ENCODE peak calls at places on chromosomes 12 and 14, in ten cellular contexts. S is fibroblast of pulmonary artery; B is cardiac muscle cell; W is CD8-positive, alpha-beta T cell; Q is heart left ventricle; C is mesothelial cell of epicardium; M is fibroblast of lung; U is colonic mucosa; V is AG04449; P is psoas muscle. A is an unnamed sample.

GRCh38 chr14:54902521-54903420 is at the start of gene GCH1:
- DNase-seq in S (peak; percentile 54), B (peak; percentile 92), W (peak; percentile 83), Q (peak; percentile 59), C (peak; percentile 63), M (peak; percentile 35), U (peak; percentile 89), V (no peak), P (peak; percentile 56), A (peak; percentile 84)

GRCh38 chr14:72594099-72594901 is 299.6 kb downstream of the DPF3 start:
- DNase-seq in S (no peak), B (no peak), W (peak; percentile 62), Q (no peak), C (no peak), M (peak; percentile 36), U (no peak), V (no peak), P (no peak), A (no peak)

GRCh38 chr12:128815779-128816642 is 7.7 kb downstream of the SLC15A4 start:
- DNase-seq in S (no peak), B (no peak), W (no peak), Q (no peak), C (no peak), M (peak; percentile 33), U (no peak), V (no peak), P (no peak), A (no peak)

GRCh38 chr14:101591121-101591520 is 29.8 kb downstream of the DIO3 start:
- DNase-seq in S (no peak), B (no peak), W (no peak), Q (no peak), C (no peak), M (peak; percentile 3), U (no peak), V (no peak), P (no peak), A (no peak)

GRCh38 chr12:121806556-121807308 is 2.9 kb downstream of the SETD1B start:
- DNase-seq in S (no peak), B (peak; percentile 63), W (no peak), Q (no peak), C (no peak), M (no peak), U (no peak), V (no peak), P (peak; percentile 11), A (no peak)

GRCh38 chr12:59834659-59835474 is 239.0 kb downstream of the SLC16A7 start:
- DNase-seq in S (peak; percentile 41), B (peak; percentile 53), W (no peak), Q (no peak), C (no peak), M (peak; percentile 15), U (no peak), V (no peak), P (no peak), A (peak; percentile 18)

GRCh38 chr14:23118506-23119361 is at the start of gene CEBPE:
- DNase-seq in S (no peak), B (no peak), W (no peak), Q (no peak), C (no peak), M (no peak), U (no peak), V (no peak), P (no peak), A (no peak)

GRCh38 chr14:87111741-87112140 is 881.2 kb downstream of the GALC start:
- DNase-seq in S (no peak), B (no peak), W (no peak), Q (no peak), C (no peak), M (no peak), U (no peak), V (no peak), P (no peak), A (no peak)

GRCh38 chr12:102227954-102228353 is 30.3 kb upstream of the PMCH start:
- DNase-seq in S (no peak), B (no peak), W (no peak), Q (no peak), C (no peak), M (no peak), U (no peak), V (no peak), P (no peak), A (no peak)

GRCh38 chr12:102234599-102234998 is 37.0 kb upstream of the PMCH start:
- DNase-seq in S (no peak), B (no peak), W (no peak), Q (no peak), C (no peak), M (no peak), U (no peak), V (no peak), P (no peak), A (no peak)

DNA sequence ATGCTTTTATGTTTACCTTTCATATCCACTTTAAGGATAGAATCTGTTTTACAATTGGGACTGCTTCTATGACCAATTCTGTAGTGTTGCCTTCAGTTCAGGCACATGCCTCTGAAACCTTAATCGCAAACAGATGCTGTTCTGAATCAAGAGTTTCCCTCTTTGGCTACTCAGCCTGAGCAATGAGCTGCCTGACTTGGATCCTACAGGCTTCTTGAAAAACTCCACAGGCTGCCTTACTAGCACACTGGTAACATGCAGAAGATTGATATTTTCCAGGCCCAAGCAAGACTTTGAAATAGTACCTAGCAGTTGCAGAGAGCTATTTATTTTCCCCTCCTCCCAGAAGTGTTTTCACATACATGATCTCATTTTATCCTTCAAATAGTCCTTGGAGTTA is 34.8 kb upstream of the PMCH start:
- DNase-seq in S (no peak), B (peak; percentile 46), W (no peak), Q (no peak), C (no peak), M (peak; percentile 20), U (no peak), V (no peak), P (no peak), A (no peak)
- TF ChIP-seq CTCF in S (no peak), B (no peak), W (no peak), Q (no peak), C (no peak), M (no peak), U (no peak), V (no peak), P (no peak), A (no peak)

GRCh38 chr12:104793968-104794367 is 164.1 kb downstream of the SLC41A2 start:
- DNase-seq in S (no peak), B (no peak), W (no peak), Q (no peak), C (no peak), M (no peak), U (no peak), V (no peak), P (no peak), A (no peak)

GRCh38 chr12:104793280-104793679 is 164.8 kb downstream of the SLC41A2 start:
- DNase-seq in S (peak; percentile 52), B (no peak), W (no peak), Q (no peak), C (no peak), M (peak; percentile 90), U (no peak), V (no peak), P (no peak), A (no peak)

GRCh38 chr12:104788848-104789271 is 169.2 kb downstream of the SLC41A2 start:
- DNase-seq in S (no peak), B (no peak), W (no peak), Q (no peak), C (no peak), M (no peak), U (no peak), V (no peak), P (no peak), A (no peak)

GRCh38 chr12:104792570-104792969 is 165.5 kb downstream of the SLC41A2 start:
- DNase-seq in S (peak; percentile 85), B (peak; percentile 14), W (no peak), Q (peak; percentile 31), C (no peak), M (peak; percentile 95), U (peak; percentile 29), V (peak; percentile 56), P (no peak), A (no peak)

DNA sequence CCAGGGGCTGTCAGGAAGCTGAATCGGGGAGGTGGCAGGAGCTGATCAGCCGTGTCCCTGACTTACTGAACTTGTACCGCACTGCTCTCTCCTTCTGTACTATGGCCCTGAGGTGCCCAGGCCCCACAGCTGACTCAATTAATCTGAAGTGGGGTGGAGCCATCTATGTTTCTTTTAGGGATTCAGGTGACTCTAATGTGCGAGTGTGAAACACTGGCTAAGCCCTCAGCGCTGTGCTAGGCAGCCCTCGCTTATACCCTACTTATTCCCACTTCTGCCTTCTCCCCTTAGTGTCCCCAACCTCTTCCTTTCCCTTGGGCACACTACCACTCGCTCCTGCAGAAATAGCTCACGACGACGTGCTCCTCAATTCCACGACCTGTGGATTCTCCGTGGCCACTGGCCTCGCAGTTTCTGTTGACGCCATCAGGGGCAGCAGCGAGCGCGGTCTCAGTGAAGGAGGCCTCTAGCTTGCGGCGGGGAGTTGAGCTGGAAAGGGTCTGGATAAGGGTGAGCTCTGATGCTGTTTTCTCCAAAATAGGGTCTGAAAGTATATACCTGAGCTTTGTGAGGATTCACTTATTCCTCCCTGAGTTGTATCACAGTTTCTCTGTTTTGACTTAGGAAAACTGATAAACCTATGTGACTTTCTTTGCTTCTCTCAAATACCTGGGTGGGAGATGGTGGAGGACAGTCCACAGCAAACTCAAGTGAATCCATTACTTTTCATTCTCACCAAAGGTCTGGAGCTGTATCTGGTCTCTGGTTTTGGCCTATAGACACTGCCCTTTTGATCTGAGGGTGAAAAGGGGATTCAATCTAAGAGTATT is 167.6 kb downstream of the SLC41A2 start:
- DNase-seq in S (no peak), B (peak; percentile 52), W (peak; percentile 59), Q (peak; percentile 50), C (no peak), M (no peak), U (peak; percentile 38), V (no peak), P (peak; percentile 42), A (peak; percentile 28)
- TF ChIP-seq CTCF in S (peak; percentile 62), B (peak; percentile 75), W (peak; percentile 71), Q (peak; percentile 59), C (peak; percentile 59), M (peak; percentile 60), U (peak; percentile 65), V (peak; percentile 70), P (peak; percentile 40), A (peak; percentile 74)

GRCh38 chr12:99809921-99810320 is 162.4 kb downstream of the GARIN6 start:
- DNase-seq in S (no peak), B (no peak), W (no peak), Q (no peak), C (no peak), M (no peak), U (no peak), V (no peak), P (no peak), A (no peak)

GRCh38 chr12:99806304-99806703 is 158.8 kb downstream of the GARIN6 start:
- DNase-seq in S (no peak), B (no peak), W (no peak), Q (no peak), C (no peak), M (no peak), U (no peak), V (no peak), P (no peak), A (no peak)

GRCh38 chr12:99810718-99811593 is 163.4 kb downstream of the GARIN6 start:
- DNase-seq in S (peak; percentile 36), B (no peak), W (no peak), Q (no peak), C (no peak), M (peak; percentile 29), U (no peak), V (no peak), P (no peak), A (peak; percentile 51)
- TF ChIP-seq CTCF in S (peak; percentile 40), B (peak; percentile 35), W (no peak), Q (no peak), C (peak; percentile 1), M (no peak), U (no peak), V (no peak), P (peak; percentile 36), A (no peak)

DNA sequence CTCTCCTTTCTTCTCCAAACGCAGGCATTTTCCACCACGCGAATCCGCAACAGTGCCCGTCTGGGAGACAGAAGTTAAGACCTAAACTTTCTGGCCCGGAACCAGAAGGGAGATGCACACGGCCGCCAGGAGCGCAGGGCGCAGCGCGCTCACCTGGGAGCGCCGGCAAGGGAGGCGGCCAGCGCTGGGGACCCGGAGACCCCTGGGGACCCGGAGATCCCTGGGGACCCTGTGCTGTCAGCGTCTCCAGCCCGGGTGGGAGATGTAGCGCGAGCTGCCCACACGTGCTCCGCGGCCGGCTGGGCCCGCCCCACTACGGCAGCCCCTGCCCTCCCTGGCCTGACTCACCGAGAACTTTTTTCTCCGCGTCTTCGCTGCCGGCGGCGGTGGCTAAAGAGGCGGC is 620 bp downstream of the YBX3 start:
- DNase-seq in S (peak; percentile 57), B (peak; percentile 57), W (peak; percentile 64), Q (peak; percentile 63), C (peak; percentile 24), M (peak; percentile 69), U (peak; percentile 47), V (no peak), P (peak; percentile 69), A (peak; percentile 46)
- TF ChIP-seq CTCF in S (no peak), B (peak; percentile 20), W (peak; percentile 25), Q (no peak), C (no peak), M (no peak), U (no peak), V (no peak), P (peak; percentile 28), A (no peak)

A was measured in Calu3.